ENCODE peak calls at places on chromosomes 2 and 18, in four cellular contexts. V is KBM-7, S is H7, N is SK-MEL-5. T is an unnamed sample.

GRCh38 chr2:74542978-74543377 is 10.8 kb downstream of the LOXL3 start:
- DNase-seq in S (no peak), V (no peak), N (no peak), T (no peak)

GRCh38 chr2:30217644-30218361 is 13.5 kb upstream of the LBH start:
- DNase-seq in S (peak; percentile 39), N (no peak), V (no peak), T (no peak)

GRCh38 chr2:45964226-45964841 is 312.9 kb downstream of the PRKCE start:
- DNase-seq in N (peak; percentile 39), V (peak; percentile 17), S (no peak), T (peak; percentile 61)

GRCh38 chr18:59055345-59056032 is 84.2 kb upstream of the SEC11C start:
- DNase-seq in N (peak; percentile 68), S (peak; percentile 66), V (no peak), T (no peak)

GRCh38 chr2:69509011-69509749 is 71.9 kb upstream of the NFU1 start:
- DNase-seq in N (no peak), V (no peak), S (no peak), T (no peak)

GRCh38 chr2:218395456-218395825 is 4.2 kb upstream of the CTDSP1 start:
- DNase-seq in N (no peak), V (no peak), S (no peak), T (no peak)

GRCh38 chr18:78986018-78986481 is 6.4 kb downstream of the SALL3 start:
- DNase-seq in S (no peak), N (peak; percentile 64), V (peak; percentile 48), T (peak; percentile 28)

GRCh38 chr18:62637403-62637802 is 77.9 kb upstream of the PHLPP1 start:
- DNase-seq in N (no peak), S (no peak), V (no peak), T (no peak)

GRCh38 chr2:71070294-71071025 is 2.0 kb downstream of the NAGK start:
- DNase-seq in V (peak; percentile 34), S (peak; percentile 81), N (peak; percentile 81), T (peak; percentile 57)

GRCh38 chr18:35646449-35646848 is 64.9 kb downstream of the GALNT1 start:
- DNase-seq in S (no peak), V (no peak), N (no peak), T (no peak)

GRCh38 chr2:24515841-24516240 is 24.8 kb downstream of the NCOA1 start:
- DNase-seq in N (peak; percentile 39), V (no peak), S (no peak), T (no peak)

GRCh38 chr18:8835556-8835955 is 130.2 kb downstream of the MTCL1 start:
- DNase-seq in N (no peak), V (no peak), S (no peak), T (no peak)

GRCh38 chr2:158232476-158232875 is 130.8 kb downstream of the UPP2 start:
- DNase-seq in V (no peak), S (no peak), N (peak; percentile 28), T (peak; percentile 83)

GRCh38 chr2:215920244-215921100 is 92.9 kb downstream of the MREG start:
- DNase-seq in N (peak; percentile 75), V (peak; percentile 68), S (peak; percentile 57), T (peak; percentile 39)

GRCh38 chr2:32632089-32632488 is 4.2 kb downstream of the TTC27 start:
- DNase-seq in V (no peak), N (no peak), S (no peak), T (peak; percentile 42)

GRCh38 chr2:182404102-182404501 is 22.7 kb downstream of the PDE1A start:
- DNase-seq in N (no peak), V (no peak), S (no peak), T (peak; percentile 37)

GRCh38 chr18:48815581-48816324 is 135.0 kb downstream of the SMAD7 start:
- DNase-seq in N (no peak), S (no peak), V (no peak), T (no peak)

GRCh38 chr2:234251326-234252271 is 201.1 kb downstream of the SPP2 start:
- DNase-seq in N (peak; percentile 94), S (no peak), V (no peak), T (peak; percentile 74)

GRCh38 chr2:158142568-158143332 is 41.1 kb downstream of the UPP2 start:
- DNase-seq in V (peak; percentile 85), N (no peak), S (no peak), T (no peak)

GRCh38 chr18:79534356-79534755 is 138.6 kb downstream of the NFATC1 start:
- DNase-seq in N (no peak), S (no peak), V (no peak), T (no peak)

GRCh38 chr2:85470850-85471800 is 52.6 kb downstream of the SH2D6 start:
- DNase-seq in V (no peak), S (no peak), N (peak; percentile 65), T (peak; percentile 63)

GRCh38 chr2:64359892-64360657 is 93.9 kb upstream of the LGALSL start:
- DNase-seq in S (no peak), V (no peak), N (peak; percentile 18), T (peak; percentile 82)

GRCh38 chr2:154507186-154507585 is 191.3 kb upstream of the KCNJ3 start:
- DNase-seq in V (no peak), S (peak; percentile 12), N (no peak), T (no peak)

GRCh38 chr2:206241767-206242166 is 32.7 kb upstream of the ZDBF2 start:
- DNase-seq in V (peak; percentile 19), N (no peak), S (no peak), T (no peak)

GRCh38 chr2:36388472-36388871 is 32.9 kb downstream of the CRIM1 start:
- DNase-seq in V (no peak), N (no peak), S (no peak), T (no peak)

GRCh38 chr2:156803243-156803642 is 367.1 kb downstream of the GPD2 start:
- DNase-seq in N (no peak), V (no peak), S (no peak), T (no peak)

GRCh38 chr2:219418155-219418569 is at the start of gene DES:
- DNase-seq in N (no peak), S (peak; percentile 82), V (no peak), T (no peak)

GRCh38 chr2:112811841-112812306 is 24.7 kb downstream of the IL1B start:
- DNase-seq in V (peak; percentile 32), S (no peak), N (no peak), T (peak; percentile 69)

GRCh38 chr18:51988277-51988676 is 351.7 kb upstream of the DCC start:
- DNase-seq in S (peak; percentile 26), V (no peak), N (no peak), T (no peak)

GRCh38 chr2:124692707-124693106 is 667.6 kb downstream of the CNTNAP5 start:
- DNase-seq in S (no peak), V (no peak), N (no peak), T (no peak)

GRCh38 chr2:40606862-40607261 is 155.0 kb upstream of the SLC8A1 start:
- DNase-seq in N (no peak), S (no peak), V (no peak), T (no peak)

GRCh38 chr2:226217191-226217590 is 582.4 kb downstream of the IRS1 start:
- DNase-seq in S (no peak), N (no peak), V (no peak), T (no peak)

GRCh38 chr2:182616471-182617393 is 99.3 kb upstream of the DNAJC10 start:
- DNase-seq in V (no peak), S (no peak), N (no peak), T (no peak)

GRCh38 chr2:143801561-143801960 is 672.3 kb downstream of the ARHGAP15 start:
- DNase-seq in N (peak; percentile 37), S (no peak), V (no peak), T (peak; percentile 59)

GRCh38 chr2:225354281-225354774 is 45.2 kb upstream of the NYAP2 start:
- DNase-seq in S (no peak), N (no peak), V (no peak), T (peak; percentile 23)